ENCODE peak calls at places on chromosomes 11 and 22, in four cellular contexts. W is HCT116, Q is GM20000, R is cardiac muscle cell. M is an unnamed sample.

GRCh38 chr22:48301908-48302307 is 1525.8 kb downstream of the BRD1 start:
- DNase-seq in W (no peak), Q (no peak), R (no peak), M (no peak)

GRCh38 chr11:107591098-107591445 is at the start of gene ELMOD1:
- DNase-seq in W (no peak), Q (peak; percentile 73), R (peak; percentile 80), M (peak; percentile 67)

GRCh38 chr11:47487421-47487820 is 38.5 kb upstream of the RAPSN start:
- DNase-seq in W (no peak), Q (no peak), R (no peak), M (no peak)

GRCh38 chr11:28110839-28111235 is 2.6 kb downstream of the METTL15 start:
- DNase-seq in W (no peak), Q (no peak), R (no peak), M (no peak)

GRCh38 chr11:1628506-1629325 is 859 bp upstream of the KRTAP5-5 start:
- DNase-seq in W (no peak), Q (peak; percentile 89), R (peak; percentile 75), M (peak; percentile 86)

GRCh38 chr22:39954584-39955055 is 5.6 kb upstream of the TMA7B start:
- DNase-seq in W (no peak), Q (no peak), R (no peak), M (no peak)

GRCh38 chr22:17903564-17904295 is 120.6 kb downstream of the MICAL3 start:
- DNase-seq in W (no peak), Q (no peak), R (peak; percentile 33), M (no peak)

GRCh38 chr22:33829549-33830280 is 90.6 kb downstream of the LARGE1 start:
- DNase-seq in W (no peak), Q (no peak), R (no peak), M (no peak)

GRCh38 chr11:104918113-104918824 is 20.0 kb upstream of the CASP12 start:
- DNase-seq in W (no peak), Q (no peak), R (no peak), M (no peak)

GRCh38 chr22:20920881-20921203 is 3.6 kb downstream of the CRKL start:
- DNase-seq in W (no peak), Q (no peak), R (no peak), M (no peak)

GRCh38 chr22:28949788-28950187 is 66.4 kb downstream of the ZNRF3 start:
- DNase-seq in W (no peak), Q (no peak), R (no peak), M (no peak)

GRCh38 chr11:19345848-19346681 is 105.3 kb upstream of the E2F8 start:
- DNase-seq in W (no peak), Q (peak; percentile 55), R (peak; percentile 56), M (peak; percentile 61)

GRCh38 chr11:15213471-15214231 is 98.9 kb downstream of the INSC start:
- DNase-seq in W (no peak), Q (no peak), R (no peak), M (no peak)

GRCh38 chr11:68020575-68020974 is 9.9 kb upstream of the NDUFS8 start:
- DNase-seq in W (no peak), Q (no peak), R (peak; percentile 42), M (no peak)

GRCh38 chr22:41668971-41669911 is 19.4 kb downstream of the SNU13 start:
- DNase-seq in W (no peak), Q (no peak), R (no peak), M (no peak)

GRCh38 chr22:41674941-41675340 is 13.7 kb downstream of the SNU13 start:
- DNase-seq in W (no peak), Q (no peak), R (peak; percentile 59), M (no peak)

GRCh38 chr22:41676134-41676533 is 12.5 kb downstream of the SNU13 start:
- DNase-seq in W (no peak), Q (no peak), R (no peak), M (no peak)

GRCh38 chr22:41672780-41673509 is 15.7 kb downstream of the SNU13 start:
- DNase-seq in W (no peak), Q (no peak), R (no peak), M (no peak)
- TF ChIP-seq CTCF in W (peak; percentile 46), Q (no peak), R (peak; percentile 43), M (peak; percentile 37)

GRCh38 chr22:44369241-44369652 is 56.5 kb upstream of the SHISAL1 start:
- DNase-seq in W (no peak), Q (no peak), R (no peak), M (no peak)
- TF ChIP-seq CTCF in W (peak; percentile 61), Q (no peak), R (peak; percentile 17), M (no peak)

GRCh38 chr11:17846852-17847453 is 112.4 kb downstream of the KCNC1 start:
- DNase-seq in W (no peak), Q (no peak), R (peak; percentile 66), M (no peak)
- TF ChIP-seq CTCF in W (peak; percentile 25), Q (no peak), R (peak; percentile 26), M (no peak)

GRCh38 chr22:37562049-37562784 is 1.9 kb downstream of the CDC42EP1 start:
- DNase-seq in W (no peak), Q (no peak), R (no peak), M (no peak)
- TF ChIP-seq CTCF in W (no peak), Q (no peak), R (no peak), M (no peak)

GRCh38 chr11:132187391-132187790 is 817.0 kb downstream of the NTM start:
- DNase-seq in W (no peak), Q (no peak), R (no peak), M (no peak)
- TF ChIP-seq CTCF in W (no peak), Q (no peak), R (no peak), M (no peak)

DNA sequence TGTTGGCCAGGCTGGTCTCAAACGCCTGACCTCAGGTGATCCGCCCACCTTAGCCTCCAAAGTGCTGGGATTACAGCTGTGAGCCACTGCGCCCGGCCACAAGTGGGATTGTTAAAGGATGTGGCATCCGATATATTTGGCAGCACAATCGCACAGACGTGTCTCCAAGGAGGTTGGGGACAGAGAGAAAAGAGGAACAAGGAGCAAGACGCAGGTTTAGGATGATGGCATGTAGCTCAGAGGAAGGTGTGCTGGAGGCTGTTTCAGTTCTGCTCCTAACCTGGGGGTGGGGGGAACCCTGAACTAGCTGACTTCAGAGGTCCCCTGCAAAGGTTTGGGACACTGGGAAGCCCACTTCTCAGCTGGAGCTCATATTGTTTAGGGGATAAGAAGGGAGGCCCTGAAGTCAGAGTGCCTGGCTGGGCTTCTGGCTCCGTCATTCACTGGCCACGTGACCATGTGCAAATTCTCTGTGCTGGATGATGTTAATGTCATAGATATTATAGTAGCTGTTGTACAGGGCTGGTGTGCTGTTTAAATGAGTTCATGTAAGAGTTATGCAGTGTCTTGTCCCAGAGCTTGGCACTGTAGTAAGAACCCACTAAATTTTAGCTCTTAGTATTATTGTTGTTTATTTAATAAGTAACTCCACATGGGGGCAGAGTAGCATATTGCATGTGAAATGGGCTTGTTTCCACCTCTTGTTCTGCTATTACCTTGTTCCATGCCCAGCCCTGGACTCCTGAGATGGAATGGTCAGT is 129.7 kb downstream of the ST3GAL4 start:
- DNase-seq in W (no peak), Q (no peak), R (no peak), M (peak; percentile 64)
- TF ChIP-seq CTCF in W (peak; percentile 7), Q (no peak), R (peak; percentile 22), M (no peak)